ENCODE peak calls at places on chromosomes 11 and 22, in seven cellular contexts. W, N, R, E, K, P and C are unnamed samples.

GRCh38 chr11:57648791-57649735 is 649 bp downstream of the YPEL4 start:
- DNase-seq in R (no peak), E (peak; percentile 28), W (peak; percentile 48), N (no peak), P (no peak), K (no peak), C (no peak)

GRCh38 chr11:33622231-33622630 is 78.4 kb downstream of the C11orf91 start:
- DNase-seq in E (peak; percentile 90), W (no peak), K (no peak), N (no peak), R (peak; percentile 30), P (no peak), C (no peak)

GRCh38 chr22:29706991-29707390 is 12.8 kb upstream of the CABP7 start:
- DNase-seq in E (no peak), R (no peak), N (no peak), W (no peak), K (no peak), P (no peak), C (no peak)

GRCh38 chr11:72278911-72279310 is 34.9 kb upstream of the PHOX2A start:
- DNase-seq in N (no peak), E (peak; percentile 71), R (peak; percentile 30), P (no peak), W (no peak), K (no peak), C (no peak)

GRCh38 chr11:92888701-92889100 is 80.8 kb upstream of the MTNR1B start:
- DNase-seq in R (no peak), E (no peak), W (no peak), K (no peak), P (no peak), N (no peak), C (no peak)

GRCh38 chr11:82701847-82702520 is 31.7 kb downstream of the FAM181B start:
- DNase-seq in P (no peak), E (peak; percentile 6), W (peak; percentile 41), N (no peak), K (no peak), R (peak; percentile 42), C (no peak)

GRCh38 chr22:40028098-40028425 is 33.3 kb downstream of the FAM83F start:
- DNase-seq in P (no peak), W (no peak), N (no peak), K (no peak), E (no peak), R (no peak), C (no peak)

GRCh38 chr22:39520874-39521857 is 804 bp downstream of the ATF4 start:
- DNase-seq in P (peak; percentile 95), K (peak; percentile 63), R (peak; percentile 77), E (peak; percentile 70), N (peak; percentile 91), W (peak; percentile 78), C (no peak)

GRCh38 chr11:110908401-110909106 is 196.3 kb upstream of the ARHGAP20 start:
- DNase-seq in N (no peak), P (no peak), R (peak; percentile 78), K (no peak), W (peak; percentile 11), E (peak; percentile 97), C (no peak)

GRCh38 chr22:42811510-42811909 is 45.6 kb downstream of the ARFGAP3 start:
- DNase-seq in K (no peak), N (no peak), E (no peak), P (no peak), R (no peak), W (no peak), C (no peak)

GRCh38 chr11:120123946-120124345 is 14.0 kb downstream of the TRIM29 start:
- DNase-seq in K (no peak), E (no peak), W (no peak), P (no peak), N (no peak), R (no peak), C (no peak)

GRCh38 chr11:134950692-134951304 is 538.8 kb upstream of the B3GAT1 start:
- DNase-seq in N (no peak), E (peak; percentile 79), R (no peak), W (no peak), K (no peak), P (peak; percentile 59), C (no peak)

GRCh38 chr11:73981051-73981805 is 1.4 kb downstream of the UCP2 start:
- DNase-seq in R (no peak), N (peak; percentile 31), E (no peak), P (no peak), W (peak; percentile 33), K (no peak), C (no peak)

GRCh38 chr11:13682212-13682611 is 13.7 kb downstream of the FAR1 start:
- DNase-seq in W (no peak), K (no peak), R (no peak), E (no peak), N (no peak), P (no peak), C (no peak)

GRCh38 chr22:32546935-32547334 is 72.3 kb downstream of the FBXO7 start:
- DNase-seq in R (no peak), E (no peak), P (peak; percentile 64), K (no peak), W (no peak), N (no peak), C (no peak)

GRCh38 chr22:28977481-28977971 is 84.1 kb downstream of the C22orf31 start:
- DNase-seq in N (no peak), E (peak; percentile 55), R (peak; percentile 44), W (no peak), K (no peak), P (no peak), C (no peak)

GRCh38 chr11:13329670-13330401 is 52.2 kb downstream of the BMAL1 start:
- DNase-seq in W (no peak), E (peak; percentile 64), N (no peak), R (no peak), P (no peak), K (no peak), C (no peak)

GRCh38 chr11:8809605-8810272 is 101.2 kb upstream of the AKIP1 start:
- DNase-seq in N (no peak), R (peak; percentile 33), W (no peak), P (no peak), K (no peak), E (no peak), C (no peak)

GRCh38 chr22:38871360-38872171 is 450 bp downstream of the CBX6 start:
- DNase-seq in R (peak; percentile 20), P (peak; percentile 89), E (no peak), W (peak; percentile 42), N (peak; percentile 34), K (peak; percentile 26), C (peak; percentile 70)

GRCh38 chr22:19448076-19448607 is 631 bp upstream of the C22orf39 start:
- DNase-seq in N (no peak), K (no peak), P (no peak), W (peak; percentile 90), R (peak; percentile 53), E (peak; percentile 64), C (no peak)

GRCh38 chr22:35418726-35419125 is 18.8 kb downstream of the MCM5 start:
- DNase-seq in N (no peak), K (no peak), R (no peak), W (no peak), P (no peak), E (no peak), C (no peak)

GRCh38 chr11:75567971-75568370 is 5.9 kb downstream of the SERPINH1 start:
- DNase-seq in R (no peak), P (no peak), N (no peak), E (no peak), W (no peak), K (no peak), C (no peak)

GRCh38 chr22:22394589-22394988 is 114.0 kb downstream of the ZNF280B start:
- DNase-seq in N (no peak), R (no peak), P (peak; percentile 36), W (peak; percentile 97), E (no peak), K (no peak), C (peak; percentile 40)

DNA sequence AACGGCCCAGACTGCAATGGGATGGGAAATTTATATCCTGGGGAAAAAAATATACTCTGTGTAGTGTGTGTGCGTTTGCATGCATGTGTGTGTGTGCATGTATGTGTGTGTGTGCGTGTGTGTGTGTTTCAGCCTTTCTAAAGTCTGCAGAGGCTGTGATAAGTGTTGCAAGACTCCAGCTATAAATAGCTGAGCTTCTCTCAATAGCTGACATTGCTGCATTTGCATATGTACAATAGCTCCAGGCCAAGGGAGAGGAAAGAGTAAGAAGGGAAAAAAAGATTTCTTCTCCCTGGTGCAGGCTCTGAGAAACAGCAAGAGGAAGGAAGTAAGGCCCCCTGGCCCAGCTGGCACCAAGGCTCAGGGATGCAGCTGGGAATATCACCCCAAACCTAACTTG is 483.0 kb downstream of the MN1 start:
- DNase-seq in R (peak; percentile 69), E (peak; percentile 92), K (no peak), P (peak; percentile 53), N (no peak), W (peak; percentile 84), C (no peak)
- TF ChIP-seq CTCF in R (no peak), E (no peak), K (no peak), P (no peak), N (no peak), W (no peak), C (no peak)

GRCh38 chr22:48803993-48804810 is 1023.5 kb downstream of the BRD1 start:
- DNase-seq in W (no peak), N (no peak), E (no peak), P (peak; percentile 72), R (no peak), K (no peak), C (no peak)
- TF ChIP-seq CTCF in W (no peak), N (no peak), E (no peak), P (no peak), R (no peak), K (no peak), C (no peak)

GRCh38 chr11:133947298-133947905 is 9.4 kb downstream of the IGSF9B start:
- DNase-seq in R (peak; percentile 32), W (no peak), N (no peak), E (peak; percentile 66), K (peak; percentile 72), P (no peak), C (no peak)
- TF ChIP-seq CTCF in R (peak; percentile 38), W (peak; percentile 20), N (no peak), E (peak; percentile 35), K (peak; percentile 24), P (no peak), C (peak; percentile 39)

GRCh38 chr22:24486501-24486921 is 8.6 kb upstream of the UPB1 start:
- DNase-seq in W (no peak), R (peak; percentile 59), K (no peak), N (peak; percentile 55), P (no peak), E (peak; percentile 97), C (no peak)
- TF ChIP-seq CTCF in W (no peak), R (no peak), K (no peak), N (no peak), P (no peak), E (no peak), C (no peak)

DNA sequence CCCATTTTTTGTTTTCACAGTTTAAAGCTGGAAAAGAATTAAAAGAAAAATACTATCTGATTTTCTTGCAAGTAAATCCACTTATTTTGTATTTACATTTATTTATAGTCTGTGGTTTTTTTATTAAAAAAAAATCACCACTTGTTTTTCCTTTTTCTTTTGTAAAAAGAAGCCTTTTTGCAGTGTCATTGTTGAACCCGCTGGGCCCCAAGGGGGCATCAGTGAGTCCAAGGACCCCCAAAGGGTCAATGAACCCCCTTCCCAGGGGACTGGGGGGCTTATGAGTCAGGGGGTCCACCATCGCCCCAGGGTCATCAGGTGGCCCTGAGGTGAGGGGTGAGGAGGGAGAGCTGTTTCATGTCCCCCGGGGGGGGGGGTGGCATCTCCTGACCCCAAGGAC is 34.0 kb upstream of the EIF3D start:
- DNase-seq in N (no peak), R (no peak), P (no peak), K (no peak), E (no peak), W (no peak), C (no peak)
- TF ChIP-seq CTCF in N (no peak), R (peak; percentile 5), P (no peak), K (no peak), E (no peak), W (peak; percentile 51), C (no peak)